ENCODE peak calls at places on chromosomes 4 and X, in six cellular contexts. One of them, this sample, is unnamed.

GRCh38 chrX:136130931-136131843 is 16.1 kb upstream of the FHL1 start:
- DNase-seq in fibroblast of lung: peak; percentile 80
- DNase-seq in GM23338: no peak
- DNase-seq in colonic mucosa: no peak
- DNase-seq in effector memory CD4-positive, alpha-beta T cell: no peak
- DNase-seq in CD8-positive, alpha-beta memory T cell: no peak
- DNase-seq in this sample: no peak

GRCh38 chr4:117164338-117164737 is 79.0 kb upstream of the TRAM1L1 start:
- DNase-seq in fibroblast of lung: no peak
- DNase-seq in GM23338: peak; percentile 11
- DNase-seq in colonic mucosa: no peak
- DNase-seq in effector memory CD4-positive, alpha-beta T cell: no peak
- DNase-seq in CD8-positive, alpha-beta memory T cell: no peak
- DNase-seq in this sample: no peak

GRCh38 chrX:136115909-136116297 is 31.4 kb upstream of the FHL1 start:
- DNase-seq in fibroblast of lung: no peak
- DNase-seq in GM23338: no peak
- DNase-seq in colonic mucosa: no peak
- DNase-seq in effector memory CD4-positive, alpha-beta T cell: no peak
- DNase-seq in CD8-positive, alpha-beta memory T cell: no peak
- DNase-seq in this sample: no peak

GRCh38 chr4:107243141-107243779 is 207.1 kb upstream of the DKK2 start:
- DNase-seq in fibroblast of lung: no peak
- DNase-seq in GM23338: no peak
- DNase-seq in colonic mucosa: peak; percentile 20
- DNase-seq in effector memory CD4-positive, alpha-beta T cell: no peak
- DNase-seq in CD8-positive, alpha-beta memory T cell: no peak
- DNase-seq in this sample: no peak

GRCh38 chr4:26723216-26723615 is 137.4 kb upstream of the STIM2 start:
- DNase-seq in fibroblast of lung: no peak
- DNase-seq in GM23338: no peak
- DNase-seq in colonic mucosa: no peak
- DNase-seq in effector memory CD4-positive, alpha-beta T cell: no peak
- DNase-seq in CD8-positive, alpha-beta memory T cell: no peak
- DNase-seq in this sample: no peak

GRCh38 chr4:126977306-126977705 is 655.5 kb upstream of the INTU start:
- DNase-seq in fibroblast of lung: peak; percentile 37
- DNase-seq in GM23338: peak; percentile 30
- DNase-seq in colonic mucosa: no peak
- DNase-seq in effector memory CD4-positive, alpha-beta T cell: no peak
- DNase-seq in CD8-positive, alpha-beta memory T cell: no peak
- DNase-seq in this sample: no peak

GRCh38 chr4:151184523-151185458 is 85.4 kb downstream of the RPS3A start:
- DNase-seq in fibroblast of lung: peak; percentile 90
- DNase-seq in GM23338: no peak
- DNase-seq in colonic mucosa: no peak
- DNase-seq in effector memory CD4-positive, alpha-beta T cell: no peak
- DNase-seq in CD8-positive, alpha-beta memory T cell: no peak
- DNase-seq in this sample: no peak

GRCh38 chrX:11143931-11144678 is 33.0 kb downstream of the HCCS start:
- DNase-seq in fibroblast of lung: peak; percentile 82
- DNase-seq in GM23338: peak; percentile 82
- DNase-seq in colonic mucosa: peak; percentile 82
- DNase-seq in effector memory CD4-positive, alpha-beta T cell: peak; percentile 4
- DNase-seq in CD8-positive, alpha-beta memory T cell: no peak
- DNase-seq in this sample: peak; percentile 56

GRCh38 chr4:102430511-102430910 is 70.6 kb upstream of the NFKB1 start:
- DNase-seq in fibroblast of lung: peak; percentile 36
- DNase-seq in GM23338: peak; percentile 21
- DNase-seq in colonic mucosa: no peak
- DNase-seq in effector memory CD4-positive, alpha-beta T cell: no peak
- DNase-seq in CD8-positive, alpha-beta memory T cell: no peak
- DNase-seq in this sample: peak; percentile 11

GRCh38 chrX:8657883-8658282 is 74.1 kb downstream of the ANOS1 start:
- DNase-seq in fibroblast of lung: no peak
- DNase-seq in GM23338: no peak
- DNase-seq in colonic mucosa: no peak
- DNase-seq in effector memory CD4-positive, alpha-beta T cell: no peak
- DNase-seq in CD8-positive, alpha-beta memory T cell: no peak
- DNase-seq in this sample: no peak

GRCh38 chr4:143486314-143486713 is 27.2 kb upstream of the SMARCA5 start:
- DNase-seq in fibroblast of lung: no peak
- DNase-seq in GM23338: no peak
- DNase-seq in colonic mucosa: no peak
- DNase-seq in effector memory CD4-positive, alpha-beta T cell: no peak
- DNase-seq in CD8-positive, alpha-beta memory T cell: no peak
- DNase-seq in this sample: no peak

GRCh38 chr4:166274136-166274761 is 401.2 kb downstream of the TLL1 start:
- DNase-seq in fibroblast of lung: no peak
- DNase-seq in GM23338: no peak
- DNase-seq in colonic mucosa: no peak
- DNase-seq in effector memory CD4-positive, alpha-beta T cell: no peak
- DNase-seq in CD8-positive, alpha-beta memory T cell: no peak
- DNase-seq in this sample: no peak

GRCh38 chrX:9644335-9644734 is 121.3 kb downstream of the GPR143 start:
- DNase-seq in fibroblast of lung: no peak
- DNase-seq in GM23338: no peak
- DNase-seq in colonic mucosa: no peak
- DNase-seq in effector memory CD4-positive, alpha-beta T cell: peak; percentile 2
- DNase-seq in CD8-positive, alpha-beta memory T cell: peak; percentile 64
- DNase-seq in this sample: peak; percentile 80

GRCh38 chrX:119477812-119478232 is 9.6 kb downstream of the SLC25A5 start:
- DNase-seq in fibroblast of lung: peak; percentile 90
- DNase-seq in GM23338: no peak
- DNase-seq in colonic mucosa: peak; percentile 61
- DNase-seq in effector memory CD4-positive, alpha-beta T cell: no peak
- DNase-seq in CD8-positive, alpha-beta memory T cell: no peak
- DNase-seq in this sample: no peak

GRCh38 chr4:140675599-140676231 is 80.5 kb downstream of the TBC1D9 start:
- DNase-seq in fibroblast of lung: no peak
- DNase-seq in GM23338: no peak
- DNase-seq in colonic mucosa: no peak
- DNase-seq in effector memory CD4-positive, alpha-beta T cell: no peak
- DNase-seq in CD8-positive, alpha-beta memory T cell: no peak
- DNase-seq in this sample: no peak

GRCh38 chrX:104195489-104196084 is 29.3 kb downstream of the FAM199X start:
- DNase-seq in fibroblast of lung: peak; percentile 40
- DNase-seq in GM23338: peak; percentile 44
- DNase-seq in colonic mucosa: peak; percentile 18
- DNase-seq in effector memory CD4-positive, alpha-beta T cell: no peak
- DNase-seq in CD8-positive, alpha-beta memory T cell: no peak
- DNase-seq in this sample: peak; percentile 50

GRCh38 chrX:104195013-104195412 is 28.8 kb downstream of the FAM199X start:
- DNase-seq in fibroblast of lung: no peak
- DNase-seq in GM23338: no peak
- DNase-seq in colonic mucosa: no peak
- DNase-seq in effector memory CD4-positive, alpha-beta T cell: no peak
- DNase-seq in CD8-positive, alpha-beta memory T cell: no peak
- DNase-seq in this sample: no peak

GRCh38 chrX:104193485-104193884 is 27.2 kb downstream of the FAM199X start:
- DNase-seq in fibroblast of lung: no peak
- DNase-seq in GM23338: no peak
- DNase-seq in colonic mucosa: no peak
- DNase-seq in effector memory CD4-positive, alpha-beta T cell: no peak
- DNase-seq in CD8-positive, alpha-beta memory T cell: no peak
- DNase-seq in this sample: no peak

GRCh38 chrX:104187931-104188330 is 21.7 kb downstream of the FAM199X start:
- DNase-seq in fibroblast of lung: no peak
- DNase-seq in GM23338: no peak
- DNase-seq in colonic mucosa: no peak
- DNase-seq in effector memory CD4-positive, alpha-beta T cell: no peak
- DNase-seq in CD8-positive, alpha-beta memory T cell: no peak
- DNase-seq in this sample: no peak

DNA sequence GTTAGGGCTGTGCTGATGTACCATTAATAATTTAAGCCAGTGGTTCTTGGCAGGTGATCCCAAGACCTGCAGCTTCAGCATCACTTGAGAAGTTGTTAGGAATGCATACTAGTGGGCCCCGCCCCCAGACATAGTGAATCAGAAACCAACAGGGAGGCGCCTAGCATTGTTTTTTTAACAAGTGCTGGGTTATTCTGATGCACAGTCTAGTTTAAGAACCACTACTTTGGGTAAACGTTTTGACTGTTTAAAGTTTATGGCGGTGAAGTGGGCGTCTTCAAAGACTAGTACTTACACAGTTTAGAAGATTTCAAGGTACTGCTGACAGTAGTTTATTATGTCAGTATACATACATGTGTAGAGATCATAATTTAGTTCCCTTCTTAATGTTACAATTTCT is 23.6 kb downstream of the FAM199X start:
- DNase-seq in fibroblast of lung: no peak
- DNase-seq in GM23338: no peak
- DNase-seq in colonic mucosa: no peak
- DNase-seq in effector memory CD4-positive, alpha-beta T cell: no peak
- DNase-seq in CD8-positive, alpha-beta memory T cell: no peak
- DNase-seq in this sample: no peak
- H3K27me3 ChIP-seq in fibroblast of lung: no peaks in the 10 kb centered on the region
- H3K27me3 ChIP-seq in GM23338: no peaks in the 10 kb centered on the region
- H3K27me3 ChIP-seq in colonic mucosa: no peaks in the 10 kb centered on the region
- H3K27me3 ChIP-seq in effector memory CD4-positive, alpha-beta T cell: no peaks in the 10 kb centered on the region
- H3K27me3 ChIP-seq in CD8-positive, alpha-beta memory T cell: no peaks in the 10 kb centered on the region
- H3K27me3 ChIP-seq in this sample: no peaks in the 10 kb centered on the region

GRCh38 chrX:105765691-105766090 is 56.6 kb upstream of the NRK start:
- DNase-seq in fibroblast of lung: no peak
- DNase-seq in GM23338: peak; percentile 1
- DNase-seq in colonic mucosa: no peak
- DNase-seq in effector memory CD4-positive, alpha-beta T cell: no peak
- DNase-seq in CD8-positive, alpha-beta memory T cell: no peak
- DNase-seq in this sample: no peak
- H3K27me3 ChIP-seq in fibroblast of lung: no peaks in the 10 kb centered on the region
- H3K27me3 ChIP-seq in GM23338: no peaks in the 10 kb centered on the region
- H3K27me3 ChIP-seq in colonic mucosa: no peaks in the 10 kb centered on the region
- H3K27me3 ChIP-seq in effector memory CD4-positive, alpha-beta T cell: no peaks in the 10 kb centered on the region
- H3K27me3 ChIP-seq in CD8-positive, alpha-beta memory T cell: no peaks in the 10 kb centered on the region
- H3K27me3 ChIP-seq in this sample: no peaks in the 10 kb centered on the region

GRCh38 chr4:77176606-77177005 is 19.6 kb downstream of the CCNG2 start:
- DNase-seq in fibroblast of lung: no peak
- DNase-seq in GM23338: no peak
- DNase-seq in colonic mucosa: no peak
- DNase-seq in effector memory CD4-positive, alpha-beta T cell: no peak
- DNase-seq in CD8-positive, alpha-beta memory T cell: no peak
- DNase-seq in this sample: no peak
- H3K27me3 ChIP-seq in fibroblast of lung: peaks cover 28% of the 10 kb centered on the region
- H3K27me3 ChIP-seq in GM23338: peaks cover 53% of the 10 kb centered on the region
- H3K27me3 ChIP-seq in colonic mucosa: no peaks in the 10 kb centered on the region
- H3K27me3 ChIP-seq in effector memory CD4-positive, alpha-beta T cell: no peaks in the 10 kb centered on the region
- H3K27me3 ChIP-seq in CD8-positive, alpha-beta memory T cell: peaks cover 4% of the 10 kb centered on the region
- H3K27me3 ChIP-seq in this sample: no peaks in the 10 kb centered on the region

GRCh38 chr4:138078751-138079150 is 163.4 kb downstream of the SLC7A11 start:
- DNase-seq in fibroblast of lung: no peak
- DNase-seq in GM23338: no peak
- DNase-seq in colonic mucosa: no peak
- DNase-seq in effector memory CD4-positive, alpha-beta T cell: no peak
- DNase-seq in CD8-positive, alpha-beta memory T cell: no peak
- DNase-seq in this sample: no peak
- H3K27me3 ChIP-seq in fibroblast of lung: no peaks in the 10 kb centered on the region
- H3K27me3 ChIP-seq in GM23338: no peaks in the 10 kb centered on the region
- H3K27me3 ChIP-seq in colonic mucosa: no peaks in the 10 kb centered on the region
- H3K27me3 ChIP-seq in effector memory CD4-positive, alpha-beta T cell: no peaks in the 10 kb centered on the region
- H3K27me3 ChIP-seq in CD8-positive, alpha-beta memory T cell: no peaks in the 10 kb centered on the region
- H3K27me3 ChIP-seq in this sample: no peaks in the 10 kb centered on the region

GRCh38 chr4:110625593-110626292 is 2.9 kb upstream of the PITX2 start:
- DNase-seq in fibroblast of lung: no peak
- DNase-seq in GM23338: peak; percentile 24
- DNase-seq in colonic mucosa: no peak
- DNase-seq in effector memory CD4-positive, alpha-beta T cell: no peak
- DNase-seq in CD8-positive, alpha-beta memory T cell: no peak
- DNase-seq in this sample: no peak
- H3K27me3 ChIP-seq in fibroblast of lung: peaks cover 81% of the 10 kb centered on the region
- H3K27me3 ChIP-seq in GM23338: peaks cover 98% of the 10 kb centered on the region
- H3K27me3 ChIP-seq in colonic mucosa: peaks cover 92% of the 10 kb centered on the region
- H3K27me3 ChIP-seq in effector memory CD4-positive, alpha-beta T cell: peaks cover 79% of the 10 kb centered on the region
- H3K27me3 ChIP-seq in CD8-positive, alpha-beta memory T cell: peaks cover 66% of the 10 kb centered on the region
- H3K27me3 ChIP-seq in this sample: peaks cover 39% of the 10 kb centered on the region

This sample was measured in CD4-positive, CD25-positive, alpha-beta regulatory T cell.